ENCODE peak calls at places on chromosomes 1 and 21, in four cellular contexts. U is GM12865, P is GM12891, N is Right ventricle myocardium inferior. J is an unnamed sample.

GRCh38 chr1:178644308-178645120 is 80.5 kb upstream of the RALGPS2 start:
- DNase-seq in U (no peak), P (no peak), N (no peak), J (no peak)

GRCh38 chr1:2344744-2345296 is 46.5 kb downstream of the MORN1 start:
- DNase-seq in U (no peak), P (no peak), N (peak), J (no peak)

GRCh38 chr1:9009438-9010366 is 16.5 kb downstream of the SLC2A7 start:
- DNase-seq in U (peak), P (peak), N (peak), J (peak)

GRCh38 chr1:65253800-65254319 is 55.5 kb upstream of the DNAJC6 start:
- DNase-seq in U (no peak), P (no peak), N (no peak), J (no peak)

GRCh38 chr1:94068831-94069648 is 51.9 kb downstream of the ABCA4 start:
- DNase-seq in U (no peak), P (no peak), N (no peak), J (no peak)

GRCh38 chr1:102724741-102725140 is 383.6 kb downstream of the COL11A1 start:
- DNase-seq in U (no peak), P (no peak), N (no peak), J (no peak)

GRCh38 chr1:225479341-225479740 is 51.5 kb upstream of the LBR start:
- DNase-seq in U (no peak), P (no peak), N (no peak), J (no peak)

GRCh38 chr1:999797-1000356 is at the start of gene HES4:
- DNase-seq in U (peak), P (no peak), N (peak), J (peak)

GRCh38 chr21:34983680-34984086 is 65.4 kb downstream of the RUNX1 start:
- DNase-seq in U (no peak), P (no peak), N (no peak), J (no peak)

GRCh38 chr1:34407140-34407539 is 230.4 kb downstream of the C1orf94 start:
- DNase-seq in U (no peak), P (no peak), N (no peak), J (no peak)

GRCh38 chr21:38505654-38506523 is 7.6 kb upstream of the ERG start:
- DNase-seq in U (peak), P (peak), N (no peak), J (peak)

GRCh38 chr1:151715726-151716404 is 738 bp downstream of the CELF3 start:
- DNase-seq in U (peak), P (no peak), N (no peak), J (no peak)